ENCODE peak calls at places on chromosome 14, in six cellular contexts. One of them, this sample, is unnamed.

GRCh38 chr14:90168425-90169105 is 87.8 kb upstream of the PSMC1 start:
- DNase-seq in effector memory CD8-positive, alpha-beta T cell: no peak
- DNase-seq in hippocampal formation: no peak
- DNase-seq in stomach: no peak
- DNase-seq in HEK293T: no peak
- DNase-seq in CD8-positive, alpha-beta T cell: no peak
- DNase-seq in this sample: no peak

GRCh38 chr14:57938533-57938932 is 72.6 kb upstream of the SLC35F4 start:
- DNase-seq in hippocampal formation: no peak
- DNase-seq in stomach: no peak
- DNase-seq in CD8-positive, alpha-beta T cell: no peak
- DNase-seq in effector memory CD8-positive, alpha-beta T cell: no peak
- DNase-seq in HEK293T: no peak
- DNase-seq in this sample: no peak

GRCh38 chr14:105458571-105458970 is 16.1 kb upstream of the CRIP2 start:
- DNase-seq in hippocampal formation: no peak
- DNase-seq in effector memory CD8-positive, alpha-beta T cell: no peak
- DNase-seq in stomach: no peak
- DNase-seq in CD8-positive, alpha-beta T cell: no peak
- DNase-seq in HEK293T: no peak
- DNase-seq in this sample: no peak

GRCh38 chr14:74959596-74960180 is 4.3 kb upstream of the PGF start:
- DNase-seq in effector memory CD8-positive, alpha-beta T cell: no peak
- DNase-seq in CD8-positive, alpha-beta T cell: no peak
- DNase-seq in stomach: no peak
- DNase-seq in hippocampal formation: no peak
- DNase-seq in HEK293T: no peak
- DNase-seq in this sample: no peak

GRCh38 chr14:91685600-91685999 is 46.3 kb downstream of the CATSPERB start:
- DNase-seq in hippocampal formation: no peak
- DNase-seq in HEK293T: no peak
- DNase-seq in stomach: no peak
- DNase-seq in CD8-positive, alpha-beta T cell: no peak
- DNase-seq in effector memory CD8-positive, alpha-beta T cell: no peak
- DNase-seq in this sample: no peak

GRCh38 chr14:54772451-54772881 is 130.2 kb downstream of the GCH1 start:
- DNase-seq in HEK293T: no peak
- DNase-seq in effector memory CD8-positive, alpha-beta T cell: no peak
- DNase-seq in hippocampal formation: no peak
- DNase-seq in CD8-positive, alpha-beta T cell: no peak
- DNase-seq in stomach: no peak
- DNase-seq in this sample: no peak

GRCh38 chr14:74856366-74856765 is 19.6 kb downstream of the PROX2 start:
- DNase-seq in CD8-positive, alpha-beta T cell: no peak
- DNase-seq in stomach: no peak
- DNase-seq in effector memory CD8-positive, alpha-beta T cell: no peak
- DNase-seq in hippocampal formation: no peak
- DNase-seq in HEK293T: no peak
- DNase-seq in this sample: no peak

GRCh38 chr14:42469637-42470426 is 863.2 kb downstream of the LRFN5 start:
- DNase-seq in stomach: no peak
- DNase-seq in HEK293T: no peak
- DNase-seq in effector memory CD8-positive, alpha-beta T cell: no peak
- DNase-seq in CD8-positive, alpha-beta T cell: no peak
- DNase-seq in hippocampal formation: no peak
- DNase-seq in this sample: no peak

GRCh38 chr14:54548491-54548890 is 18.4 kb upstream of the SAMD4A start:
- DNase-seq in CD8-positive, alpha-beta T cell: no peak
- DNase-seq in effector memory CD8-positive, alpha-beta T cell: no peak
- DNase-seq in HEK293T: no peak
- DNase-seq in stomach: no peak
- DNase-seq in hippocampal formation: no peak
- DNase-seq in this sample: no peak